ENCODE peak calls at places on chromosome 10, in eight cellular contexts. L is lower lobe of right lung, D is heart left ventricle, Q is neural progenitor cell, H is breast epithelium, G is uterus, A is sigmoid colon, M is right atrium auricular region. N is an unnamed sample.

GRCh38 chr10:10745281-10745680 is 272.4 kb upstream of the CELF2 start:
- DNase-seq in L (no peak), D (no peak), Q (no peak), H (no peak), G (no peak), A (no peak), M (no peak), N (no peak)

GRCh38 chr10:26841733-26842317 is 18.9 kb downstream of the ABI1 start:
- DNase-seq in L (no peak), D (no peak), Q (no peak), H (no peak), G (no peak), A (no peak), M (no peak), N (no peak)

GRCh38 chr10:6202684-6203330 is at the start of gene PFKFB3:
- DNase-seq in L (peak; percentile 98), D (peak; percentile 96), Q (peak; percentile 99), H (peak; percentile 96), G (peak; percentile 94), A (peak; percentile 98), M (peak; percentile 96), N (peak; percentile 97)

GRCh38 chr10:122199070-122199469 is 72.0 kb upstream of the BTBD16 start:
- DNase-seq in L (no peak), D (peak; percentile 82), Q (no peak), H (no peak), G (no peak), A (no peak), M (no peak), N (peak; percentile 54)

GRCh38 chr10:11881477-11882417 is 58.6 kb downstream of the PROSER2 start:
- DNase-seq in L (no peak), D (no peak), Q (peak; percentile 34), H (no peak), G (no peak), A (no peak), M (no peak), N (no peak)

GRCh38 chr10:100895896-100896295 is 16.9 kb upstream of the SLF2 start:
- DNase-seq in L (no peak), D (no peak), Q (no peak), H (no peak), G (no peak), A (no peak), M (no peak), N (no peak)

GRCh38 chr10:121880842-121881423 is 46.9 kb downstream of the ATE1 start:
- DNase-seq in L (no peak), D (no peak), Q (no peak), H (no peak), G (no peak), A (no peak), M (no peak), N (no peak)

GRCh38 chr10:129877773-129878371 is 86.2 kb downstream of the EBF3 start:
- DNase-seq in L (no peak), D (no peak), Q (peak; percentile 62), H (no peak), G (no peak), A (no peak), M (no peak), N (no peak)

GRCh38 chr10:75717126-75717916 is 285.9 kb downstream of the LRMDA start:
- DNase-seq in L (no peak), D (no peak), Q (no peak), H (no peak), G (no peak), A (no peak), M (no peak), N (no peak)

GRCh38 chr10:124094419-124094785 is 1.0 kb upstream of the CHST15 start:
- DNase-seq in L (no peak), D (no peak), Q (no peak), H (no peak), G (no peak), A (no peak), M (peak; percentile 60), N (peak; percentile 30)

GRCh38 chr10:99920901-99921300 is 88.8 kb downstream of the DNMBP start:
- DNase-seq in L (no peak), D (no peak), Q (no peak), H (no peak), G (no peak), A (no peak), M (no peak), N (no peak)

GRCh38 chr10:6532321-6532720 is 47.8 kb downstream of the PRKCQ start:
- DNase-seq in L (no peak), D (no peak), Q (no peak), H (no peak), G (no peak), A (no peak), M (no peak), N (no peak)

GRCh38 chr10:26430641-26431163 is 7.4 kb upstream of the APBB1IP start:
- DNase-seq in L (no peak), D (no peak), Q (no peak), H (no peak), G (no peak), A (no peak), M (no peak), N (no peak)

GRCh38 chr10:98376485-98376884 is 38.5 kb downstream of the PYROXD2 start:
- DNase-seq in L (no peak), D (no peak), Q (no peak), H (no peak), G (no peak), A (no peak), M (no peak), N (no peak)

GRCh38 chr10:12540341-12540781 is 191.0 kb downstream of the CAMK1D start:
- DNase-seq in L (no peak), D (no peak), Q (no peak), H (no peak), G (no peak), A (no peak), M (no peak), N (no peak)

GRCh38 chr10:72013202-72013945 is 49.2 kb downstream of the CHST3 start:
- DNase-seq in L (no peak), D (peak; percentile 80), Q (no peak), H (no peak), G (no peak), A (no peak), M (no peak), N (peak; percentile 68)

GRCh38 chr10:79287973-79288715 is 59.1 kb upstream of the PPIF start:
- DNase-seq in L (peak; percentile 56), D (no peak), Q (no peak), H (no peak), G (no peak), A (no peak), M (no peak), N (no peak)

GRCh38 chr10:126459878-126460481 is 71.7 kb upstream of the ADAM12 start:
- DNase-seq in L (no peak), D (no peak), Q (no peak), H (no peak), G (no peak), A (no peak), M (no peak), N (no peak)

GRCh38 chr10:103096130-103096529 is 96.9 kb downstream of the NT5C2 start:
- DNase-seq in L (no peak), D (no peak), Q (no peak), H (no peak), G (no peak), A (no peak), M (no peak), N (no peak)

GRCh38 chr10:71222541-71223364 is 10.4 kb downstream of the UNC5B start:
- DNase-seq in L (no peak), D (peak; percentile 26), Q (peak; percentile 76), H (peak; percentile 28), G (peak; percentile 20), A (peak; percentile 48), M (no peak), N (no peak)

GRCh38 chr10:43239756-43240155 is 27.1 kb downstream of the RASGEF1A start:
- DNase-seq in L (no peak), D (no peak), Q (no peak), H (no peak), G (no peak), A (no peak), M (no peak), N (no peak)

GRCh38 chr10:43648083-43648391 is 644 bp downstream of the ZNF32 start:
- DNase-seq in L (no peak), D (no peak), Q (no peak), H (no peak), G (no peak), A (no peak), M (no peak), N (no peak)

GRCh38 chr10:128044186-128044585 is 82.0 kb downstream of the MKI67 start:
- DNase-seq in L (no peak), D (no peak), Q (no peak), H (no peak), G (no peak), A (peak; percentile 46), M (no peak), N (no peak)

DNA sequence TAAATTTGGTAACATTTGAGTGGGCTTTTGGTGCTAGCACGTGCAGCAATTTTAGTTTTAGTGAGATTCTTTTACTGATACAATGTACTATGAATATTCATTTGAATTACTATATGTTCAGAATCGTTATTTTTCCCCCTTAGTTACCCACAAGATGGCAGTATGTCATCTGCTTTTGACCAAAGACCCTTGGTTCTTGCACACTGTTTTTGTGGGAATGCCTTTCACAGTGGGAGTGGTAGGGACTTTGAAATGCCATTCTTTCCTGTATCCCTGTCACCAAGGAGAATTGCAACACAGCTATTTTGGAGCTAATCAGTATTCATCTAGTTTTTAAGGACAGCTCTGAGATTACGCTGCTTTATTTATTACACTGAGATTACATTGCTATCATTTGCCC is 40.6 kb downstream of the SEC23IP start:
- DNase-seq in L (no peak), D (no peak), Q (peak; percentile 78), H (no peak), G (no peak), A (no peak), M (no peak), N (no peak)
- TF ChIP-seq CTCF in L (peak; percentile 11), D (no peak), Q (peak; percentile 81), H (no peak), G (no peak), A (no peak), M (no peak), N (no peak)

GRCh38 chr10:89515031-89515841 is 20.2 kb downstream of the SLC16A12 start:
- DNase-seq in L (no peak), D (peak; percentile 43), Q (no peak), H (no peak), G (no peak), A (no peak), M (no peak), N (peak; percentile 65)
- H3K27ac ChIP-seq in L (peak overlapping the region; percentile 47), D (peak overlapping the region; percentile 82), Q (no peak overlapping the region), H (no peak overlapping the region), G (peak overlapping the region; percentile 54), A (peak overlapping the region; percentile 73), M (peak overlapping the region; percentile 92), N (peak overlapping the region; percentile 90)

GRCh38 chr10:133178357-133179127 is 18.5 kb downstream of the KNDC1 start:
- DNase-seq in L (no peak), D (no peak), Q (no peak), H (no peak), G (no peak), A (no peak), M (no peak), N (no peak)
- H3K9me3 ChIP-seq in L (no peaks in the 10 kb centered on the region), D (no peaks in the 10 kb centered on the region), Q (no peaks in the 10 kb centered on the region), H (no peaks in the 10 kb centered on the region), G (no peaks in the 10 kb centered on the region), A (no peaks in the 10 kb centered on the region), M (no peaks in the 10 kb centered on the region), N (no peaks in the 10 kb centered on the region)

DNA sequence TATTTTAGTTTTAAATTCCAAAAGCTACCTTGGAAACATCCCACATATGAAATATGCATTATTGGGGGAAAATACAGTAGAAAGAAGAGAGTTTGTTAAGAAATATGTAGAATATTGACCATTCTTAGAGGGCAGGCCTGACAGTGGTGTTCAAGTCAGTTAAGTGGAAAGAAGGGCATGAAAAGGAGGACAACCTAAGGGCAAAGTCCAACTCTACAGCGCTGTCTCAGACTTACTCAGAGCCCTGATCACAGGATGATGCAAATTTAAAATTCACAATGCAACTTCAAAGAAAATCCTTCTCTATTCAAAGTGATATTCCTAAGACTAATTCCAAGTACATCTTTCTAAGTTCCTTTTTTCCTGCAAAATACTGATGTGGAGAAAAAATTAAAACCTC is 139.1 kb upstream of the LRRTM3 start:
- DNase-seq in L (no peak), D (no peak), Q (no peak), H (no peak), G (no peak), A (no peak), M (no peak), N (no peak)
- TF ChIP-seq CTCF in L (no peak), D (no peak), Q (no peak), H (no peak), G (no peak), A (no peak), M (no peak), N (no peak)